ENCODE peak calls at places on chromosomes 2 and 18, in four cellular contexts. One of them, this sample, is unnamed.
A peak's percentile ranks its signal among the peaks of the same experiment; 100 is the strongest.

GRCh38 chr2:237271698-237272097 is 142.3 kb downstream of the COL6A3 start:
- DNase-seq in left lung: no peak
- DNase-seq in colonic mucosa: no peak
- DNase-seq in CD8-positive, alpha-beta T cell: no peak
- DNase-seq in this sample: no peak

GRCh38 chr2:104468846-104469245 is 385.1 kb upstream of the POU3F3 start:
- DNase-seq in left lung: no peak
- DNase-seq in CD8-positive, alpha-beta T cell: no peak
- DNase-seq in colonic mucosa: no peak
- DNase-seq in this sample: no peak

GRCh38 chr2:162293122-162293781 is 25.2 kb downstream of the IFIH1 start:
- DNase-seq in colonic mucosa: no peak
- DNase-seq in left lung: no peak
- DNase-seq in CD8-positive, alpha-beta T cell: no peak
- DNase-seq in this sample: no peak

GRCh38 chr2:109702250-109702985 is 88.3 kb downstream of the SOWAHC start:
- DNase-seq in left lung: peak; percentile 24
- DNase-seq in CD8-positive, alpha-beta T cell: no peak
- DNase-seq in colonic mucosa: no peak
- DNase-seq in this sample: no peak

GRCh38 chr2:124267821-124268220 is 242.7 kb downstream of the CNTNAP5 start:
- DNase-seq in CD8-positive, alpha-beta T cell: no peak
- DNase-seq in left lung: no peak
- DNase-seq in colonic mucosa: no peak
- DNase-seq in this sample: no peak

GRCh38 chr2:74906395-74906794 is 52.0 kb upstream of the POLE4 start:
- DNase-seq in CD8-positive, alpha-beta T cell: no peak
- DNase-seq in left lung: no peak
- DNase-seq in colonic mucosa: no peak
- DNase-seq in this sample: no peak

GRCh38 chr2:119196301-119197124 is 27.1 kb upstream of the STEAP3 start:
- DNase-seq in CD8-positive, alpha-beta T cell: no peak
- DNase-seq in left lung: no peak
- DNase-seq in colonic mucosa: no peak
- DNase-seq in this sample: no peak

GRCh38 chr2:16044946-16045456 is 104.7 kb downstream of the MYCN start:
- DNase-seq in CD8-positive, alpha-beta T cell: no peak
- DNase-seq in colonic mucosa: no peak
- DNase-seq in left lung: no peak
- DNase-seq in this sample: no peak

GRCh38 chr2:83459456-83459855 is 999.6 kb downstream of the SUCLG1 start:
- DNase-seq in colonic mucosa: no peak
- DNase-seq in left lung: no peak
- DNase-seq in CD8-positive, alpha-beta T cell: no peak
- DNase-seq in this sample: no peak

GRCh38 chr18:80191907-80192652 is 55.2 kb downstream of the PARD6G start:
- DNase-seq in colonic mucosa: no peak
- DNase-seq in left lung: no peak
- DNase-seq in CD8-positive, alpha-beta T cell: no peak
- DNase-seq in this sample: no peak

GRCh38 chr2:134866498-134867099 is 28.2 kb downstream of the ACMSD start:
- DNase-seq in left lung: no peak
- DNase-seq in colonic mucosa: no peak
- DNase-seq in CD8-positive, alpha-beta T cell: no peak
- DNase-seq in this sample: no peak

GRCh38 chr2:65383571-65384488 is 48.6 kb downstream of the SPRED2 start:
- DNase-seq in CD8-positive, alpha-beta T cell: no peak
- DNase-seq in left lung: no peak
- DNase-seq in colonic mucosa: peak; percentile 66
- DNase-seq in this sample: no peak

GRCh38 chr2:202608142-202608852 is 26.5 kb upstream of the FAM117B start:
- DNase-seq in CD8-positive, alpha-beta T cell: no peak
- DNase-seq in left lung: no peak
- DNase-seq in colonic mucosa: no peak
- DNase-seq in this sample: no peak

GRCh38 chr2:181178823-181179412 is 198.5 kb downstream of the UBE2E3 start:
- DNase-seq in left lung: no peak
- DNase-seq in colonic mucosa: no peak
- DNase-seq in CD8-positive, alpha-beta T cell: no peak
- DNase-seq in this sample: peak; percentile 75

GRCh38 chr18:46152436-46152807 is 48.2 kb downstream of the HAUS1 start:
- DNase-seq in CD8-positive, alpha-beta T cell: no peak
- DNase-seq in left lung: peak; percentile 54
- DNase-seq in colonic mucosa: no peak
- DNase-seq in this sample: no peak

GRCh38 chr2:120442923-120443571 is 97.1 kb downstream of the INHBB start:
- DNase-seq in CD8-positive, alpha-beta T cell: no peak
- DNase-seq in left lung: peak; percentile 85
- DNase-seq in colonic mucosa: peak; percentile 89
- DNase-seq in this sample: peak; percentile 80

GRCh38 chr2:139694327-139694726 is 914.1 kb upstream of the NXPH2 start:
- DNase-seq in CD8-positive, alpha-beta T cell: no peak
- DNase-seq in left lung: no peak
- DNase-seq in colonic mucosa: no peak
- DNase-seq in this sample: no peak

GRCh38 chr2:29293830-29294438 is 178.7 kb downstream of the CLIP4 start:
- DNase-seq in colonic mucosa: no peak
- DNase-seq in left lung: no peak
- DNase-seq in CD8-positive, alpha-beta T cell: no peak
- DNase-seq in this sample: no peak

GRCh38 chr18:79062806-79063205 is 6.4 kb upstream of the ATP9B start:
- DNase-seq in CD8-positive, alpha-beta T cell: no peak
- DNase-seq in colonic mucosa: no peak
- DNase-seq in left lung: no peak
- DNase-seq in this sample: no peak

GRCh38 chr2:186093168-186093567 is 354.6 kb downstream of the FSIP2 start:
- DNase-seq in CD8-positive, alpha-beta T cell: no peak
- DNase-seq in left lung: no peak
- DNase-seq in colonic mucosa: no peak
- DNase-seq in this sample: no peak

GRCh38 chr2:57881998-57882884 is 164.4 kb upstream of the VRK2 start:
- DNase-seq in CD8-positive, alpha-beta T cell: no peak
- DNase-seq in left lung: no peak
- DNase-seq in colonic mucosa: peak; percentile 52
- DNase-seq in this sample: no peak

GRCh38 chr18:57768557-57769326 is 34.4 kb downstream of the ATP8B1 start:
- DNase-seq in left lung: no peak
- DNase-seq in CD8-positive, alpha-beta T cell: no peak
- DNase-seq in colonic mucosa: peak; percentile 64
- DNase-seq in this sample: no peak

GRCh38 chr2:9950521-9951271 is 797 bp upstream of the GRHL1 start:
- DNase-seq in colonic mucosa: peak; percentile 32
- DNase-seq in CD8-positive, alpha-beta T cell: peak; percentile 64
- DNase-seq in left lung: peak; percentile 55
- DNase-seq in this sample: no peak

GRCh38 chr2:1460851-1461418 is 47.7 kb downstream of the TPO start:
- DNase-seq in left lung: no peak
- DNase-seq in colonic mucosa: no peak
- DNase-seq in CD8-positive, alpha-beta T cell: no peak
- DNase-seq in this sample: no peak

GRCh38 chr2:221779614-221780067 is 207.5 kb upstream of the EPHA4 start:
- DNase-seq in left lung: no peak
- DNase-seq in colonic mucosa: no peak
- DNase-seq in CD8-positive, alpha-beta T cell: no peak
- DNase-seq in this sample: no peak

GRCh38 chr18:49725809-49726514 is 87.4 kb downstream of the ACAA2 start:
- DNase-seq in CD8-positive, alpha-beta T cell: no peak
- DNase-seq in colonic mucosa: no peak
- DNase-seq in left lung: peak; percentile 73
- DNase-seq in this sample: peak; percentile 17
- TF ChIP-seq CTCF in CD8-positive, alpha-beta T cell: no peak
- TF ChIP-seq CTCF in colonic mucosa: no peak
- TF ChIP-seq CTCF in left lung: no peak
- TF ChIP-seq CTCF in this sample: no peak

DNA sequence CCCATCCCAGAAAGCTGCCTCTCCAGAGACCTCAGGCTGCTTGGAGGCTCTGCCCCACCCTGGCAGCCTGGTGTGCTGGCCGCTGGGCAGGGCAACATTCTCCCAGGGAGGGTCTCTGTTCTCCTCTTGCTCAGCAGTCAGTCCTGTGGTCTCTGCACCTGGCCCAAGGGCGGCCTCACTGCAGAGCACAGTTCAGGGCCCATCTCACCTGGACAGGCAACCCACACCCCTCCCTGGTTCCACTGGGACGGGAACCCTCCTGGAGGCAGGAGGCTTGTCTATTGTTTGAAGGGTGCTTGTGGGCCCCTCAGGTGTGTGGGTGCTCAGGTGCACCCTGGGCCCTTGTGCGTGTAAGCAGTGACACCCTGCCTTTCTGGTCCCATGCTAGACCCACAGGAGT is 67.2 kb upstream of the OTOS start:
- DNase-seq in CD8-positive, alpha-beta T cell: no peak
- DNase-seq in left lung: peak; percentile 12
- DNase-seq in colonic mucosa: no peak
- DNase-seq in this sample: no peak
- H3K4me1 ChIP-seq in CD8-positive, alpha-beta T cell: no peaks in the 10 kb centered on the region
- H3K4me1 ChIP-seq in left lung: no peaks in the 10 kb centered on the region
- H3K4me1 ChIP-seq in colonic mucosa: no peaks in the 10 kb centered on the region
- H3K4me1 ChIP-seq in this sample: no peaks in the 10 kb centered on the region

GRCh38 chr2:195404650-195405049 is 252.4 kb upstream of the SLC39A10 start:
- DNase-seq in CD8-positive, alpha-beta T cell: no peak
- DNase-seq in colonic mucosa: no peak
- DNase-seq in left lung: no peak
- DNase-seq in this sample: no peak
- TF ChIP-seq CTCF in CD8-positive, alpha-beta T cell: peak; percentile 18
- TF ChIP-seq CTCF in colonic mucosa: no peak
- TF ChIP-seq CTCF in left lung: no peak
- TF ChIP-seq CTCF in this sample: no peak

GRCh38 chr2:85772841-85773491 is 19.2 kb downstream of the ATOH8 start:
- DNase-seq in CD8-positive, alpha-beta T cell: no peak
- DNase-seq in colonic mucosa: no peak
- DNase-seq in left lung: no peak
- DNase-seq in this sample: no peak
- H3K4me1 ChIP-seq in CD8-positive, alpha-beta T cell: no peaks in the 10 kb centered on the region
- H3K4me1 ChIP-seq in colonic mucosa: peaks cover 10% of the 10 kb centered on the region
- H3K4me1 ChIP-seq in left lung: peaks cover 47% of the 10 kb centered on the region
- H3K4me1 ChIP-seq in this sample: peaks cover 5% of the 10 kb centered on the region

GRCh38 chr2:141931797-141932196 is 199.0 kb downstream of the LRP1B start:
- DNase-seq in colonic mucosa: no peak
- DNase-seq in left lung: no peak
- DNase-seq in CD8-positive, alpha-beta T cell: no peak
- DNase-seq in this sample: no peak
- TF ChIP-seq CTCF in colonic mucosa: no peak
- TF ChIP-seq CTCF in left lung: no peak
- TF ChIP-seq CTCF in CD8-positive, alpha-beta T cell: no peak
- TF ChIP-seq CTCF in this sample: no peak

GRCh38 chr2:121473502-121473901 is 57.2 kb upstream of the RNU4ATAC start:
- DNase-seq in left lung: no peak
- DNase-seq in CD8-positive, alpha-beta T cell: no peak
- DNase-seq in colonic mucosa: no peak
- DNase-seq in this sample: no peak

GRCh38 chr2:121479882-121480522 is 50.7 kb upstream of the RNU4ATAC start:
- DNase-seq in colonic mucosa: peak; percentile 79
- DNase-seq in CD8-positive, alpha-beta T cell: no peak
- DNase-seq in left lung: no peak
- DNase-seq in this sample: peak; percentile 75

GRCh38 chr2:121478996-121479735 is 51.5 kb upstream of the RNU4ATAC start:
- DNase-seq in CD8-positive, alpha-beta T cell: no peak
- DNase-seq in left lung: no peak
- DNase-seq in colonic mucosa: no peak
- DNase-seq in this sample: no peak

GRCh38 chr2:121475811-121476571 is 54.7 kb upstream of the RNU4ATAC start:
- DNase-seq in colonic mucosa: no peak
- DNase-seq in CD8-positive, alpha-beta T cell: no peak
- DNase-seq in left lung: no peak
- DNase-seq in this sample: no peak

GRCh38 chr2:121476714-121477113 is 54.0 kb upstream of the RNU4ATAC start:
- DNase-seq in left lung: no peak
- DNase-seq in CD8-positive, alpha-beta T cell: no peak
- DNase-seq in colonic mucosa: no peak
- DNase-seq in this sample: no peak
- H3K4me1 ChIP-seq in left lung: peaks cover 15% of the 10 kb centered on the region
- H3K4me1 ChIP-seq in CD8-positive, alpha-beta T cell: peaks cover 4% of the 10 kb centered on the region
- H3K4me1 ChIP-seq in colonic mucosa: peaks cover 8% of the 10 kb centered on the region
- H3K4me1 ChIP-seq in this sample: no peaks in the 10 kb centered on the region

GRCh38 chr18:25974630-25975077 is 115.8 kb downstream of the SS18 start:
- DNase-seq in CD8-positive, alpha-beta T cell: no peak
- DNase-seq in left lung: no peak
- DNase-seq in colonic mucosa: no peak
- DNase-seq in this sample: no peak
- TF ChIP-seq CTCF in CD8-positive, alpha-beta T cell: no peak
- TF ChIP-seq CTCF in left lung: no peak
- TF ChIP-seq CTCF in colonic mucosa: no peak
- TF ChIP-seq CTCF in this sample: no peak

GRCh38 chr2:44184106-44184505 is 15.4 kb downstream of the PPM1B start:
- DNase-seq in CD8-positive, alpha-beta T cell: no peak
- DNase-seq in colonic mucosa: no peak
- DNase-seq in left lung: no peak
- DNase-seq in this sample: no peak
- H3K4me1 ChIP-seq in CD8-positive, alpha-beta T cell: peaks cover 73% of the 10 kb centered on the region
- H3K4me1 ChIP-seq in colonic mucosa: no peaks in the 10 kb centered on the region
- H3K4me1 ChIP-seq in left lung: no peaks in the 10 kb centered on the region
- H3K4me1 ChIP-seq in this sample: no peaks in the 10 kb centered on the region

GRCh38 chr18:62346327-62347090 is 21.4 kb downstream of the TNFRSF11A start:
- DNase-seq in colonic mucosa: peak; percentile 38
- DNase-seq in CD8-positive, alpha-beta T cell: no peak
- DNase-seq in left lung: no peak
- DNase-seq in this sample: no peak

GRCh38 chr18:62345909-62346308 is 20.8 kb downstream of the TNFRSF11A start:
- DNase-seq in CD8-positive, alpha-beta T cell: no peak
- DNase-seq in colonic mucosa: no peak
- DNase-seq in left lung: no peak
- DNase-seq in this sample: no peak

GRCh38 chr18:62339106-62339988 is 14.2 kb downstream of the TNFRSF11A start:
- DNase-seq in colonic mucosa: peak; percentile 56
- DNase-seq in CD8-positive, alpha-beta T cell: no peak
- DNase-seq in left lung: no peak
- DNase-seq in this sample: peak; percentile 55

GRCh38 chr18:62341423-62341920 is 16.4 kb downstream of the TNFRSF11A start:
- DNase-seq in CD8-positive, alpha-beta T cell: no peak
- DNase-seq in left lung: no peak
- DNase-seq in colonic mucosa: no peak
- DNase-seq in this sample: no peak

GRCh38 chr18:62342884-62343283 is 17.8 kb downstream of the TNFRSF11A start:
- DNase-seq in CD8-positive, alpha-beta T cell: no peak
- DNase-seq in colonic mucosa: no peak
- DNase-seq in left lung: no peak
- DNase-seq in this sample: no peak
- TF ChIP-seq CTCF in CD8-positive, alpha-beta T cell: no peak
- TF ChIP-seq CTCF in colonic mucosa: no peak
- TF ChIP-seq CTCF in left lung: no peak
- TF ChIP-seq CTCF in this sample: no peak

DNA sequence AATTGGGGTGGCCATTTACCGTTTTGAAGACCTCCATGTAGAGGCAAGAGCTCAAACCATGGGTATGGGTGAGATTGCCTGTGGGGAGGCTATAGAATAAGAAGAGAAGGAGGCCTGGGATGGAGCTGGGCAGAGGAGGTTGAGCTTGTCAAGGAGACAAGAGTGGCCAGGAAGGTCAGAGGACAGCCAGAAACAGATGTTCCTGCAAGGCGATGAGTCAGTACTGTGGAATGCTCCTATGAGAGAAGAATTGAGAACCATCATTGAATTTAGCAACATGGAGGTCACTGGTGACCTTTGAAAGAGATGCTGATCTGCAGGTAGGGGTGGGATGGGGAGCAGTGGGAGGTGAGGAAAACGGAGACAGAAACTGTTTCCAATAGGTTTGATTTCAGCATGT is 3.5 kb downstream of the ACSL3 start:
- DNase-seq in CD8-positive, alpha-beta T cell: no peak
- DNase-seq in left lung: no peak
- DNase-seq in colonic mucosa: no peak
- DNase-seq in this sample: no peak
- H3K4me1 ChIP-seq in CD8-positive, alpha-beta T cell: peaks cover 25% of the 10 kb centered on the region
- H3K4me1 ChIP-seq in left lung: peaks cover 38% of the 10 kb centered on the region
- H3K4me1 ChIP-seq in colonic mucosa: peaks cover 5% of the 10 kb centered on the region
- H3K4me1 ChIP-seq in this sample: peaks cover 9% of the 10 kb centered on the region